ENCODE peak calls at places on chromosomes 1 and 21, in nine cellular contexts. P is WERI-Rb-1, O is PC-3, U is left ventricle myocardium inferior, F is colonic mucosa, X is brain microvascular endothelial cell, M is lung, Z is fibroblast of pulmonary artery, G is adrenal gland. B is an unnamed sample.

GRCh38 chr21:41358193-41359166 is 3.3 kb upstream of the MX2 start:
- DNase-seq in P (no peak), O (no peak), U (no peak), F (no peak), X (no peak), M (peak), Z (no peak), G (no peak), B (no peak)

GRCh38 chr1:185652348-185652747 is 81.8 kb upstream of the HMCN1 start:
- DNase-seq in P (no peak), O (peak), U (no peak), F (no peak), X (no peak), M (no peak), Z (no peak), G (no peak), B (no peak)

GRCh38 chr1:36321119-36321951 is 2.1 kb downstream of the EVA1B start:
- DNase-seq in P (no peak), O (no peak), U (peak), F (peak), X (peak), M (peak), Z (peak), G (peak), B (peak)

GRCh38 chr1:162882248-162882666 is 21.3 kb upstream of the CCDC190 start:
- DNase-seq in P (no peak), O (no peak), U (no peak), F (no peak), X (no peak), M (no peak), Z (no peak), G (no peak), B (no peak)

GRCh38 chr1:1137256-1138045 is 21.6 kb upstream of the C1orf159 start:
- DNase-seq in P (no peak), O (no peak), U (no peak), F (peak), X (no peak), M (no peak), Z (no peak), G (no peak), B (no peak)

GRCh38 chr1:154957258-154957657 is 1.4 kb upstream of the PBXIP1 start:
- DNase-seq in P (no peak), O (no peak), U (no peak), F (no peak), X (no peak), M (no peak), Z (no peak), G (no peak), B (no peak)

GRCh38 chr1:155322571-155322952 is 1.9 kb downstream of the RUSC1 start:
- DNase-seq in P (peak), O (peak), U (no peak), F (peak), X (no peak), M (no peak), Z (peak), G (peak), B (peak)

GRCh38 chr1:219938706-219939105 is 10.3 kb upstream of the SLC30A10 start:
- DNase-seq in P (peak), O (peak), U (no peak), F (no peak), X (peak), M (no peak), Z (peak), G (peak), B (peak)

DNA sequence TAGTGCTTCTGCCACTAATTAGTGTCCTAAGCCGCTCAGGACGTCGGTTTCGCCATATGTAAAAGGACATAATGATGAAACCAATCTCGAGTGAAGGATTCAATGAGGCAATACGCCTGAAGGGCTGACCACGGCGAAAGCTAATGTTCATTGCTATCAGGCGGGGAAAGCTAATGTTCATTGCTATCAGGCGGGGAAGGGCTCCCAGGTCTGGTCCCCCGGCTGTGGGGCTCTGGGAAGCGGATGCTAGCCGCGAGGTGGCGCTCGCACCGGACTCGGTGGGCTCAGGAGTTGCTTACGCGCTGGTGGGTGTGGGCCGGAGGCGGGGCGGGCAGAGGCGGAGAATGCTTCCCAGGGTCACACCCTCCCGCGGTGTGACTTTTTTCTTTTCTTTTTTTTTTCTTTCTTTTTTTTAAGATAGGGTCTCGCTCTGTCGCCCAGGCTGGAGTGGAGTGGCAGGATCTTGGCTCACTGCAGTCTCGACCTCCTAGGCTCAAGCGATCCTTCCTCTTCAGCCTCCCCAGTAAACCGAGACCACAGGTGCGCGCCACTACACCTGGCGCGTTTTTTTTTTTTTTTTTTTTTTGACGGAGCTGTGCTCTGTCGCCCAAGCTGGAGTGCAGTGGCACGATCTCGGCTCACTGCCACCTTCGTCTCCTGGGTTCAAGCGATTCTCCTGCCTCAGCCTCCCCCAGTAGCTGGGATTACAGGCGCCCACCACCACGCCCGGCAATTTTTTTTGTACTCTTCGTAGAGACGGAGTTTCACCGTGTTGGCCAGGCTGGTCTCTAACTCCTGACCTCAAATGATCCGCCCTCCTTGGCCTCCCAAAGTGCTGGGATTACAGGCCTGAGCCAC is 1.1 kb upstream of the PEAR1 start:
- DNase-seq in P (peak), O (peak), U (peak), F (peak), X (peak), M (peak), Z (peak), G (peak), B (peak)
- H3K4me3 ChIP-seq in P (peak), O (peak), U (peak), F (no peak), X (peak), M (no peak), Z (peak), G (no peak), B (peak)

GRCh38 chr1:159835862-159836518 is 9.3 kb downstream of the SLAMF8 start:
- DNase-seq in P (no peak), O (no peak), U (no peak), F (no peak), X (no peak), M (no peak), Z (peak), G (no peak), B (no peak)
- TF ChIP-seq CTCF in P (peak), O (peak), U (peak), F (no peak), X (peak), M (no peak), Z (peak), G (no peak), B (peak)

DNA sequence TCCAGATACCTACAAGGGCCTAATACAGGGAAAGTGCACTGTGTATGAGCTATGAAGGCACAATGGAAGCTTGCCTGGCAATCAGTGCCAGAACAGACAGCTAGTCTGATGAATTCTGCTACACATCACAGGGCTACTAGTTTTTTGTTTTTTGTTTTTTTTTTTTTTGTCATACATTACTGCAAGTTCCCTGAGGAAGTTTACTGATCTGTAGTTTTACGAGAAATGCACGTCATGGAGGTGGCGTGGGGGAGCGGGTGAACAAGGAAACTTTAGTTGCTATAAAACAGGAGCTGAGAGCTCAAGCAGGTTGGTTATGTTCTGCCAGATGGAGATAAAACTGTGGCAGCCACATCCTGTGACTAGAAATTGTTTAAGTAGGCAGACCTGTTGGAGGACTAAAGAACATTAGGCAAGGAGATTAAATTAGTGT is 17.7 kb downstream of the PTPRC start:
- DNase-seq in P (no peak), O (peak), U (no peak), F (peak), X (no peak), M (no peak), Z (peak), G (peak), B (peak)
- H3K4me3 ChIP-seq in P (no peak), O (no peak), U (no peak), F (no peak), X (no peak), M (no peak), Z (no peak), G (no peak), B (no peak)

DNA sequence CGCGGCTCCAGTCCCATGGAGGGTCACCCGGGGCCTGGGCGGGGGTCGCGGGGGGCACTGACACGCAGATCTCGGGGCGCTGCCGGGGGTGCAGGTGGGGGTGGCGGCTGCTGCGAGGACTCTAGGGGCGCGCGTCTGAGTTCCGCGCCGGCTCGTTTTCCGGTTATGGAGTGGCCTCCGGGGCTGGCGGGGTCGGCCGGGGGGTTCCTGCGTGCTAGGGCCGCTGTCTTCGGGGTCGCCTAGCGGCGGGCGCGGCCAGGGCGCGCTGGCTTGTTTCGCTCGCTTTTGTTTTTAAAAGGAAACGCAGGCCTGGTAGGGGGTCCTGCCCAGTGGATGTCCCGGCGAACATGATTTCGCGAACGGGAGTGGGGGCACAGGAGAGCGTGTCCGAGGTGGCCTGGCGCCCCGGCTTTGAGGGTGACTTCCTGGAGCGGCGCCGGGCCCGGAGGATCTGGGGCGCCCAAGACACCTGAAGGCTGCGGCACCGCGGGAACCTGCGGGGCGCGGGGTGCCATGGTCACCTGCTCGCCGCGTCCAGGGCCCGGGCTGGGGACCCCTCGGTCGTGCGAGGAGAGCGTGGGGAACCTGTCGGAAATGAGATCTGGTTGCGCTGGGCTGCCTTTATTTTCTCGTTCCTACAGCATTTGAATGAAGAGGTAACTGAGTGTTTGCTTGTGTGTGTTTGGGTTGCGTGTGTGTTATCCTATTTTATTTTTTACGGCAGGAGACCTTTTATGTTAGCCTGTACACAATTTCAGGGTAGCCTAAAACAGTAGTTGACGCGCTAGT is 618 bp downstream of the ETS2 start:
- DNase-seq in P (peak), O (no peak), U (peak), F (peak), X (no peak), M (no peak), Z (no peak), G (peak), B (no peak)
- TF ChIP-seq CTCF in P (peak), O (no peak), U (peak), F (no peak), X (peak), M (no peak), Z (no peak), G (no peak), B (peak)

GRCh38 chr1:161307230-161307768 is 2.5 kb downstream of the MPZ start:
- DNase-seq in P (no peak), O (no peak), U (no peak), F (no peak), X (peak), M (no peak), Z (peak), G (peak), B (peak)
- H3K4me3 ChIP-seq in P (no peak), O (no peak), U (peak), F (no peak), X (peak), M (no peak), Z (no peak), G (no peak), B (no peak)

GRCh38 chr1:177163844-177164379 is 600 bp downstream of the ASTN1 start:
- DNase-seq in P (peak), O (no peak), U (peak), F (no peak), X (no peak), M (no peak), Z (no peak), G (peak), B (no peak)

GRCh38 chr1:177165069-177165439 is 542 bp upstream of the ASTN1 start:
- DNase-seq in P (no peak), O (no peak), U (no peak), F (no peak), X (no peak), M (no peak), Z (no peak), G (no peak), B (no peak)

GRCh38 chr1:177164380-177165068 is at the start of gene ASTN1:
- DNase-seq in P (peak), O (no peak), U (no peak), F (no peak), X (no peak), M (no peak), Z (no peak), G (peak), B (no peak)
- TF ChIP-seq CTCF in P (no peak), O (no peak), U (no peak), F (no peak), X (no peak), M (no peak), Z (no peak), G (no peak), B (no peak)

GRCh38 chr1:5903031-5903430 is 89.2 kb downstream of the NPHP4 start:
- DNase-seq in P (no peak), O (no peak), U (no peak), F (no peak), X (no peak), M (no peak), Z (no peak), G (no peak), B (no peak)

GRCh38 chr1:5905431-5905830 is 86.8 kb downstream of the NPHP4 start:
- DNase-seq in P (no peak), O (no peak), U (no peak), F (peak), X (no peak), M (no peak), Z (no peak), G (no peak), B (no peak)

GRCh38 chr1:5901841-5902240 is 90.4 kb downstream of the NPHP4 start:
- DNase-seq in P (no peak), O (no peak), U (no peak), F (no peak), X (no peak), M (no peak), Z (no peak), G (no peak), B (no peak)

GRCh38 chr1:5904551-5904950 is 87.7 kb downstream of the NPHP4 start:
- DNase-seq in P (no peak), O (no peak), U (no peak), F (no peak), X (no peak), M (no peak), Z (no peak), G (no peak), B (no peak)

DNA sequence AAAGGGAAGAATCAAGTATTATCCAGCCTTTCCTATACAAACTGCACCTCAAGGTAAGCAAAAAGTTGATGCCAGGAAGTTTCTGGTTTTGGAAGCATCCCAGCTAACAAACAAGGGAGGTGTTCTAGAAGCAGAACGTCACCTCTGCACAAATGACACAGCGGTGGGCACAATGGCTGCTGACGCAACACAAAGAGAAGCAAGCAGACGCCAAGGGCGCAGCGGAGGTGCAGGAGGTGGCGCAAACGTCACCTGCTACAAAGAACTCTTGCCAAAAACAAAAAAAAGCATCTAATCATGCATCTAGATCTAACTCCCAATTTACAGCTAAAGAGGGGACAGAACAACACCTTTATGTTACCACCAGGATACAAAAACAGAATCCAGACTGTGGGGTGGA is 88.5 kb downstream of the NPHP4 start:
- DNase-seq in P (no peak), O (no peak), U (no peak), F (no peak), X (no peak), M (no peak), Z (no peak), G (no peak), B (no peak)
- H3K4me3 ChIP-seq in P (no peak), O (no peak), U (no peak), F (no peak), X (no peak), M (no peak), Z (no peak), G (no peak), B (no peak)